ENCODE peak calls at places on chromosome 19, in seven cellular contexts. One of them, this sample, is unnamed.

GRCh38 chr19:47973529-47973928 is 18.4 kb downstream of the BSPH1 start:
- DNase-seq in activated CD4-positive, alpha-beta T cell treated with anti-CD3 and anti-CD28 coated beads, Interleukin-2, amount 50 U/mL, for 24 hours: no peak
- DNase-seq in stimulated activated CD4-positive, alpha-beta T cell treated with anti-CD3 and anti-CD28 coated beads, Interleukin-4, amount 100 ng/mL, for 48 hours: no peak
- DNase-seq in DND-41: no peak
- DNase-seq in HS-5: no peak
- DNase-seq in fibroblast of gingiva: no peak
- DNase-seq in RKO: no peak
- DNase-seq in this sample: no peak

GRCh38 chr19:53982056-53982455 is 9.4 kb upstream of the CACNG6 start:
- DNase-seq in activated CD4-positive, alpha-beta T cell treated with anti-CD3 and anti-CD28 coated beads, Interleukin-2, amount 50 U/mL, for 24 hours: no peak
- DNase-seq in stimulated activated CD4-positive, alpha-beta T cell treated with anti-CD3 and anti-CD28 coated beads, Interleukin-4, amount 100 ng/mL, for 48 hours: no peak
- DNase-seq in DND-41: no peak
- DNase-seq in HS-5: no peak
- DNase-seq in fibroblast of gingiva: no peak
- DNase-seq in RKO: peak
- DNase-seq in this sample: no peak

GRCh38 chr19:13262450-13262849 is 112.2 kb downstream of the IER2 start:
- DNase-seq in activated CD4-positive, alpha-beta T cell treated with anti-CD3 and anti-CD28 coated beads, Interleukin-2, amount 50 U/mL, for 24 hours: no peak
- DNase-seq in stimulated activated CD4-positive, alpha-beta T cell treated with anti-CD3 and anti-CD28 coated beads, Interleukin-4, amount 100 ng/mL, for 48 hours: no peak
- DNase-seq in DND-41: no peak
- DNase-seq in HS-5: peak
- DNase-seq in fibroblast of gingiva: peak
- DNase-seq in RKO: peak
- DNase-seq in this sample: no peak

GRCh38 chr19:9580728-9581127 is 3.6 kb downstream of the ZNF121 start:
- DNase-seq in activated CD4-positive, alpha-beta T cell treated with anti-CD3 and anti-CD28 coated beads, Interleukin-2, amount 50 U/mL, for 24 hours: no peak
- DNase-seq in stimulated activated CD4-positive, alpha-beta T cell treated with anti-CD3 and anti-CD28 coated beads, Interleukin-4, amount 100 ng/mL, for 48 hours: no peak
- DNase-seq in DND-41: no peak
- DNase-seq in HS-5: no peak
- DNase-seq in fibroblast of gingiva: no peak
- DNase-seq in RKO: no peak
- DNase-seq in this sample: no peak

GRCh38 chr19:18474366-18474887 is 36.5 kb upstream of the ISYNA1 start:
- DNase-seq in activated CD4-positive, alpha-beta T cell treated with anti-CD3 and anti-CD28 coated beads, Interleukin-2, amount 50 U/mL, for 24 hours: no peak
- DNase-seq in stimulated activated CD4-positive, alpha-beta T cell treated with anti-CD3 and anti-CD28 coated beads, Interleukin-4, amount 100 ng/mL, for 48 hours: no peak
- DNase-seq in DND-41: no peak
- DNase-seq in HS-5: no peak
- DNase-seq in fibroblast of gingiva: no peak
- DNase-seq in RKO: no peak
- DNase-seq in this sample: no peak

GRCh38 chr19:49642488-49643035 is 553 bp downstream of the SCAF1 start:
- DNase-seq in activated CD4-positive, alpha-beta T cell treated with anti-CD3 and anti-CD28 coated beads, Interleukin-2, amount 50 U/mL, for 24 hours: no peak
- DNase-seq in stimulated activated CD4-positive, alpha-beta T cell treated with anti-CD3 and anti-CD28 coated beads, Interleukin-4, amount 100 ng/mL, for 48 hours: no peak
- DNase-seq in DND-41: no peak
- DNase-seq in HS-5: no peak
- DNase-seq in fibroblast of gingiva: no peak
- DNase-seq in RKO: no peak
- DNase-seq in this sample: no peak

GRCh38 chr19:46423194-46423593 is 5.5 kb downstream of the PNMA8C start:
- DNase-seq in activated CD4-positive, alpha-beta T cell treated with anti-CD3 and anti-CD28 coated beads, Interleukin-2, amount 50 U/mL, for 24 hours: no peak
- DNase-seq in stimulated activated CD4-positive, alpha-beta T cell treated with anti-CD3 and anti-CD28 coated beads, Interleukin-4, amount 100 ng/mL, for 48 hours: no peak
- DNase-seq in DND-41: no peak
- DNase-seq in HS-5: no peak
- DNase-seq in fibroblast of gingiva: no peak
- DNase-seq in RKO: no peak
- DNase-seq in this sample: no peak

GRCh38 chr19:18762125-18763023 is 28.7 kb downstream of the COMP start:
- DNase-seq in activated CD4-positive, alpha-beta T cell treated with anti-CD3 and anti-CD28 coated beads, Interleukin-2, amount 50 U/mL, for 24 hours: no peak
- DNase-seq in stimulated activated CD4-positive, alpha-beta T cell treated with anti-CD3 and anti-CD28 coated beads, Interleukin-4, amount 100 ng/mL, for 48 hours: no peak
- DNase-seq in DND-41: no peak
- DNase-seq in HS-5: no peak
- DNase-seq in fibroblast of gingiva: no peak
- DNase-seq in RKO: no peak
- DNase-seq in this sample: no peak

GRCh38 chr19:9838324-9838723 is 3.2 kb downstream of the PIN1 start:
- DNase-seq in activated CD4-positive, alpha-beta T cell treated with anti-CD3 and anti-CD28 coated beads, Interleukin-2, amount 50 U/mL, for 24 hours: no peak
- DNase-seq in stimulated activated CD4-positive, alpha-beta T cell treated with anti-CD3 and anti-CD28 coated beads, Interleukin-4, amount 100 ng/mL, for 48 hours: no peak
- DNase-seq in DND-41: no peak
- DNase-seq in HS-5: no peak
- DNase-seq in fibroblast of gingiva: no peak
- DNase-seq in RKO: no peak
- DNase-seq in this sample: no peak

GRCh38 chr19:8319807-8320520 is 1.2 kb downstream of the NDUFA7 start:
- DNase-seq in activated CD4-positive, alpha-beta T cell treated with anti-CD3 and anti-CD28 coated beads, Interleukin-2, amount 50 U/mL, for 24 hours: no peak
- DNase-seq in stimulated activated CD4-positive, alpha-beta T cell treated with anti-CD3 and anti-CD28 coated beads, Interleukin-4, amount 100 ng/mL, for 48 hours: no peak
- DNase-seq in DND-41: no peak
- DNase-seq in HS-5: no peak
- DNase-seq in fibroblast of gingiva: no peak
- DNase-seq in RKO: no peak
- DNase-seq in this sample: no peak

GRCh38 chr19:45419396-45419795 is 4.3 kb downstream of the ERCC1 start:
- DNase-seq in activated CD4-positive, alpha-beta T cell treated with anti-CD3 and anti-CD28 coated beads, Interleukin-2, amount 50 U/mL, for 24 hours: no peak
- DNase-seq in stimulated activated CD4-positive, alpha-beta T cell treated with anti-CD3 and anti-CD28 coated beads, Interleukin-4, amount 100 ng/mL, for 48 hours: no peak
- DNase-seq in DND-41: peak
- DNase-seq in HS-5: no peak
- DNase-seq in fibroblast of gingiva: no peak
- DNase-seq in RKO: no peak
- DNase-seq in this sample: no peak

GRCh38 chr19:858868-859843 is at the start of gene CFD:
- DNase-seq in activated CD4-positive, alpha-beta T cell treated with anti-CD3 and anti-CD28 coated beads, Interleukin-2, amount 50 U/mL, for 24 hours: no peak
- DNase-seq in stimulated activated CD4-positive, alpha-beta T cell treated with anti-CD3 and anti-CD28 coated beads, Interleukin-4, amount 100 ng/mL, for 48 hours: no peak
- DNase-seq in DND-41: no peak
- DNase-seq in HS-5: no peak
- DNase-seq in fibroblast of gingiva: peak
- DNase-seq in RKO: no peak
- DNase-seq in this sample: no peak

GRCh38 chr19:32464279-32464678 is 58.7 kb downstream of the DPY19L3 start:
- DNase-seq in activated CD4-positive, alpha-beta T cell treated with anti-CD3 and anti-CD28 coated beads, Interleukin-2, amount 50 U/mL, for 24 hours: no peak
- DNase-seq in stimulated activated CD4-positive, alpha-beta T cell treated with anti-CD3 and anti-CD28 coated beads, Interleukin-4, amount 100 ng/mL, for 48 hours: no peak
- DNase-seq in DND-41: no peak
- DNase-seq in HS-5: no peak
- DNase-seq in fibroblast of gingiva: peak
- DNase-seq in RKO: peak
- DNase-seq in this sample: no peak

GRCh38 chr19:19040417-19040816 is 7.0 kb downstream of the ARMC6 start:
- DNase-seq in activated CD4-positive, alpha-beta T cell treated with anti-CD3 and anti-CD28 coated beads, Interleukin-2, amount 50 U/mL, for 24 hours: no peak
- DNase-seq in stimulated activated CD4-positive, alpha-beta T cell treated with anti-CD3 and anti-CD28 coated beads, Interleukin-4, amount 100 ng/mL, for 48 hours: no peak
- DNase-seq in DND-41: no peak
- DNase-seq in HS-5: no peak
- DNase-seq in fibroblast of gingiva: peak
- DNase-seq in RKO: no peak
- DNase-seq in this sample: no peak

GRCh38 chr19:543912-544608 is at the start of gene GZMM:
- DNase-seq in activated CD4-positive, alpha-beta T cell treated with anti-CD3 and anti-CD28 coated beads, Interleukin-2, amount 50 U/mL, for 24 hours: peak
- DNase-seq in stimulated activated CD4-positive, alpha-beta T cell treated with anti-CD3 and anti-CD28 coated beads, Interleukin-4, amount 100 ng/mL, for 48 hours: peak
- DNase-seq in DND-41: peak
- DNase-seq in HS-5: no peak
- DNase-seq in fibroblast of gingiva: no peak
- DNase-seq in RKO: no peak
- DNase-seq in this sample: peak

GRCh38 chr19:1183543-1184172 is 9.6 kb upstream of the SBNO2 start:
- DNase-seq in activated CD4-positive, alpha-beta T cell treated with anti-CD3 and anti-CD28 coated beads, Interleukin-2, amount 50 U/mL, for 24 hours: no peak
- DNase-seq in stimulated activated CD4-positive, alpha-beta T cell treated with anti-CD3 and anti-CD28 coated beads, Interleukin-4, amount 100 ng/mL, for 48 hours: no peak
- DNase-seq in DND-41: no peak
- DNase-seq in HS-5: no peak
- DNase-seq in fibroblast of gingiva: no peak
- DNase-seq in RKO: no peak
- DNase-seq in this sample: no peak

GRCh38 chr19:49212302-49212701 is 54.7 kb downstream of the TRPM4 start:
- DNase-seq in activated CD4-positive, alpha-beta T cell treated with anti-CD3 and anti-CD28 coated beads, Interleukin-2, amount 50 U/mL, for 24 hours: no peak
- DNase-seq in stimulated activated CD4-positive, alpha-beta T cell treated with anti-CD3 and anti-CD28 coated beads, Interleukin-4, amount 100 ng/mL, for 48 hours: no peak
- DNase-seq in DND-41: no peak
- DNase-seq in HS-5: no peak
- DNase-seq in fibroblast of gingiva: peak
- DNase-seq in RKO: no peak
- DNase-seq in this sample: no peak

GRCh38 chr19:49515767-49516166 is 3.3 kb downstream of the FCGRT start:
- DNase-seq in activated CD4-positive, alpha-beta T cell treated with anti-CD3 and anti-CD28 coated beads, Interleukin-2, amount 50 U/mL, for 24 hours: no peak
- DNase-seq in stimulated activated CD4-positive, alpha-beta T cell treated with anti-CD3 and anti-CD28 coated beads, Interleukin-4, amount 100 ng/mL, for 48 hours: no peak
- DNase-seq in DND-41: no peak
- DNase-seq in HS-5: no peak
- DNase-seq in fibroblast of gingiva: peak
- DNase-seq in RKO: no peak
- DNase-seq in this sample: no peak

GRCh38 chr19:5936308-5936980 is 22.4 kb downstream of the CAPS start:
- DNase-seq in activated CD4-positive, alpha-beta T cell treated with anti-CD3 and anti-CD28 coated beads, Interleukin-2, amount 50 U/mL, for 24 hours: no peak
- DNase-seq in stimulated activated CD4-positive, alpha-beta T cell treated with anti-CD3 and anti-CD28 coated beads, Interleukin-4, amount 100 ng/mL, for 48 hours: no peak
- DNase-seq in DND-41: no peak
- DNase-seq in HS-5: no peak
- DNase-seq in fibroblast of gingiva: no peak
- DNase-seq in RKO: no peak
- DNase-seq in this sample: no peak

GRCh38 chr19:39407644-39408391 is 1.2 kb downstream of the ZFP36 start:
- DNase-seq in activated CD4-positive, alpha-beta T cell treated with anti-CD3 and anti-CD28 coated beads, Interleukin-2, amount 50 U/mL, for 24 hours: no peak
- DNase-seq in stimulated activated CD4-positive, alpha-beta T cell treated with anti-CD3 and anti-CD28 coated beads, Interleukin-4, amount 100 ng/mL, for 48 hours: no peak
- DNase-seq in DND-41: peak
- DNase-seq in HS-5: no peak
- DNase-seq in fibroblast of gingiva: peak
- DNase-seq in RKO: peak
- DNase-seq in this sample: peak

GRCh38 chr19:42199440-42200115 is 17.9 kb downstream of the DEDD2 start:
- DNase-seq in activated CD4-positive, alpha-beta T cell treated with anti-CD3 and anti-CD28 coated beads, Interleukin-2, amount 50 U/mL, for 24 hours: no peak
- DNase-seq in stimulated activated CD4-positive, alpha-beta T cell treated with anti-CD3 and anti-CD28 coated beads, Interleukin-4, amount 100 ng/mL, for 48 hours: peak
- DNase-seq in DND-41: peak
- DNase-seq in HS-5: no peak
- DNase-seq in fibroblast of gingiva: no peak
- DNase-seq in RKO: no peak
- DNase-seq in this sample: peak

GRCh38 chr19:1847684-1848398 is 442 bp downstream of the REXO1 start:
- DNase-seq in activated CD4-positive, alpha-beta T cell treated with anti-CD3 and anti-CD28 coated beads, Interleukin-2, amount 50 U/mL, for 24 hours: no peak
- DNase-seq in stimulated activated CD4-positive, alpha-beta T cell treated with anti-CD3 and anti-CD28 coated beads, Interleukin-4, amount 100 ng/mL, for 48 hours: no peak
- DNase-seq in DND-41: no peak
- DNase-seq in HS-5: no peak
- DNase-seq in fibroblast of gingiva: peak
- DNase-seq in RKO: peak
- DNase-seq in this sample: no peak